ENCODE peak calls at places on chromosome 3, in four cellular contexts. A is heart left ventricle, I is pancreas, Q is body of pancreas. N is an unnamed sample.

GRCh38 chr3:38173834-38174418 is 8.6 kb downstream of the OXSR1 start:
- ATAC-seq in I (no peak), A (no peak), Q (no peak), N (no peak)

GRCh38 chr3:32194653-32195052 is 43.8 kb upstream of the CMTM8 start:
- ATAC-seq in I (no peak), A (peak; percentile 33), Q (peak; percentile 37), N (no peak)

GRCh38 chr3:151087648-151088047 is 2.2 kb downstream of the MED12L start:
- ATAC-seq in Q (no peak), I (no peak), A (no peak), N (no peak)

GRCh38 chr3:65811050-65811766 is 227.5 kb downstream of the MAGI1 start:
- ATAC-seq in A (peak; percentile 53), I (no peak), Q (no peak), N (no peak)

GRCh38 chr3:82942041-82942440 is 1180.6 kb upstream of the GBE1 start:
- ATAC-seq in A (no peak), I (no peak), Q (no peak), N (no peak)

GRCh38 chr3:179825527-179826246 is 172.8 kb downstream of the USP13 start:
- ATAC-seq in I (peak; percentile 69), Q (peak; percentile 63), A (no peak), N (no peak)

GRCh38 chr3:181568248-181568647 is 143.5 kb upstream of the SOX2 start:
- ATAC-seq in I (no peak), A (no peak), Q (no peak), N (no peak)

GRCh38 chr3:131282379-131282778 is 99.2 kb upstream of the NUDT16 start:
- ATAC-seq in Q (no peak), I (no peak), A (peak; percentile 69), N (no peak)

GRCh38 chr3:140276698-140277097 is 341.7 kb downstream of the CLSTN2 start:
- ATAC-seq in A (peak; percentile 45), I (no peak), Q (no peak), N (no peak)

GRCh38 chr3:30470566-30470965 is 135.8 kb upstream of the TGFBR2 start:
- ATAC-seq in Q (no peak), A (no peak), I (no peak), N (no peak)

GRCh38 chr3:37905987-37906674 is 44.5 kb downstream of the CTDSPL start:
- ATAC-seq in I (no peak), A (peak; percentile 60), Q (peak; percentile 43), N (peak; percentile 53)

GRCh38 chr3:46664971-46665762 is 28.3 kb downstream of the ALS2CL start:
- ATAC-seq in Q (no peak), A (no peak), I (no peak), N (no peak)

GRCh38 chr3:56890448-56891083 is 88.8 kb upstream of the ARHGEF3 start:
- ATAC-seq in Q (no peak), A (no peak), I (no peak), N (no peak)

GRCh38 chr3:5466752-5467151 is 279.2 kb downstream of the EDEM1 start:
- ATAC-seq in A (no peak), I (no peak), Q (no peak), N (no peak)

GRCh38 chr3:194007598-194008337 is 128.2 kb upstream of the HES1 start:
- ATAC-seq in I (no peak), A (no peak), Q (no peak), N (no peak)

GRCh38 chr3:57006949-57007419 is 53.5 kb upstream of the SPATA12 start:
- ATAC-seq in Q (peak; percentile 76), A (no peak), I (peak; percentile 71), N (peak; percentile 46)

GRCh38 chr3:11201246-11202024 is 47.1 kb downstream of the HRH1 start:
- ATAC-seq in Q (peak; percentile 52), I (no peak), A (peak; percentile 82), N (peak; percentile 63)

GRCh38 chr3:159669024-159669476 is 319.6 kb upstream of the IL12A start:
- ATAC-seq in Q (no peak), A (peak; percentile 10), I (no peak), N (no peak)

GRCh38 chr3:195172285-195172684 is 98.7 kb downstream of the XXYLT1 start:
- ATAC-seq in I (no peak), Q (no peak), A (no peak), N (no peak)

GRCh38 chr3:43296565-43296964 is 10.2 kb downstream of the SNRK start:
- ATAC-seq in A (peak; percentile 43), Q (no peak), I (no peak), N (peak; percentile 51)

GRCh38 chr3:5448816-5449215 is 261.3 kb downstream of the EDEM1 start:
- ATAC-seq in A (no peak), I (no peak), Q (no peak), N (no peak)

GRCh38 chr3:106215047-106215446 is 346.2 kb upstream of the CBLB start:
- ATAC-seq in I (no peak), A (no peak), Q (no peak), N (no peak)

GRCh38 chr3:10223676-10224639 is 24.3 kb upstream of the TATDN2 start:
- ATAC-seq in I (no peak), Q (no peak), A (no peak), N (no peak)

GRCh38 chr3:48820626-48821324 is 26.9 kb downstream of the PRKAR2A start:
- ATAC-seq in A (peak; percentile 66), I (no peak), Q (no peak), N (no peak)

GRCh38 chr3:48830660-48831190 is 16.9 kb downstream of the PRKAR2A start:
- ATAC-seq in I (no peak), Q (no peak), A (no peak), N (no peak)

GRCh38 chr3:48826451-48826850 is 21.2 kb downstream of the PRKAR2A start:
- ATAC-seq in Q (no peak), I (no peak), A (peak; percentile 63), N (no peak)
- H3K27ac ChIP-seq in Q (no peak overlapping the region), I (no peak overlapping the region), A (no peak overlapping the region), N (no peak overlapping the region)

DNA sequence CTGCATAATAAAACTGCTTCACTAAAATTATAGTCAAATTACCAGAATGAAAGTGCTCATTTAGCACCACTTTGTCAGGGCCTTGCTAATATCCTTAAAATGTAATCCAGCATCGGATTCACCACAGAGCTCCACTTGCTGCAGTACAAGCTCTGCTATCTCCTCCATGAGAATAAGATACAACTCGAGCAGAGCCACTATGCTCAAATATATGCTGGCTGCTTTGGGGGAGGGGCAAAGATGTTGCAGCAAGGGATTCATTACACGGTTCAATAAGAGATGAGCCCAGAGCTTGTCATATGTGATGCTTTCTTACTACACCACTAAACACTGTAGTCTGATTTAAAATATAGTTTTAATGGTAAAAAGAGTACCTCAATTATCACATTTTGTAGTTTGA is 72.2 kb downstream of the DLG1 start:
- ATAC-seq in I (no peak), A (no peak), Q (no peak), N (no peak)
- H3K27ac ChIP-seq in I (no peak overlapping the region), A (no peak overlapping the region), Q (no peak overlapping the region), N (no peak overlapping the region)

DNA sequence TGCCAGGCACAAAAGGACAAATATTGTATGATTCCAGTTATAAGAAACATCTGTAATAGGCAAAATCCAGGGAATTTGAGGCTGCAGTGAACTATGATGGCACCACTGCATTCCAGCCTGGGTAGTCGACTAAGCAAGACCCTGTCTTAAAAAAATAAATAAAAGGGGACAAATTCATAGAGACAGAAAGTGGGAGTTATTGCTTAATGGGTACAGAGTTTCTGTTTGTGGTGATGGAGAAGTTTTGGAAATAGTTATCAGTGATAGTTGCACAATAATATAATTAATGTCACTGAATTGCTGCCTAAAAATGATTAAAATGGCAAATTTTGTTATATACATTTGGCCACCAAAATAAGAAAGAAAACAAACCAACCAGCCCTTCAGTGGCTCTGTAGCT is 27.6 kb upstream of the CNBP start:
- ATAC-seq in A (no peak), Q (peak; percentile 14), I (no peak), N (peak; percentile 61)
- H3K27ac ChIP-seq in A (no peak overlapping the region), Q (peak overlapping the region; percentile 44), I (no peak overlapping the region), N (peak overlapping the region; percentile 30)

GRCh38 chr3:123883111-123883510 is 1.0 kb downstream of the MYLK start:
- ATAC-seq in Q (no peak), A (no peak), I (no peak), N (no peak)

GRCh38 chr3:123883656-123884257 is 375 bp downstream of the MYLK start:
- ATAC-seq in Q (peak; percentile 15), A (no peak), I (no peak), N (no peak)

GRCh38 chr3:123881771-123882170 is 2.4 kb downstream of the MYLK start:
- ATAC-seq in Q (no peak), I (no peak), A (no peak), N (no peak)

GRCh38 chr3:123884258-123884831 is at the start of gene MYLK:
- ATAC-seq in A (peak; percentile 94), Q (peak; percentile 93), I (peak; percentile 84), N (peak; percentile 92)

GRCh38 chr3:123884993-123885392 is 861 bp upstream of the MYLK start:
- ATAC-seq in A (no peak), Q (no peak), I (no peak), N (no peak)
- H3K27ac ChIP-seq in A (no peak overlapping the region), Q (no peak overlapping the region), I (no peak overlapping the region), N (no peak overlapping the region)

N was measured in gastroesophageal sphincter.